ENCODE peak calls at places on chromosome 19, in six cellular contexts. B, K, M, O, W and R are unnamed samples.

GRCh38 chr19:994516-994915 is 5.7 kb upstream of the GRIN3B start:
- DNase-seq in O (no peak), W (no peak), B (no peak), M (no peak), K (no peak), R (no peak)

GRCh38 chr19:11279505-11280236 is 16.3 kb upstream of the TSPAN16 start:
- DNase-seq in O (peak; percentile 86), K (no peak), W (no peak), B (no peak), M (no peak), R (no peak)

GRCh38 chr19:39038098-39038497 is 5.7 kb upstream of the FBXO27 start:
- DNase-seq in K (peak; percentile 71), O (no peak), W (peak; percentile 61), B (no peak), M (peak; percentile 78), R (peak; percentile 99)

GRCh38 chr19:6161271-6161850 is 25.9 kb downstream of the ACSBG2 start:
- DNase-seq in B (peak; percentile 33), K (peak; percentile 13), M (peak; percentile 90), O (peak; percentile 52), W (peak; percentile 13), R (no peak)

GRCh38 chr19:32677657-32678056 is 2.0 kb downstream of the RGS9BP start:
- DNase-seq in K (no peak), O (no peak), M (no peak), B (no peak), W (no peak), R (no peak)

GRCh38 chr19:38030681-38031422 is 123.8 kb downstream of the SIPA1L3 start:
- DNase-seq in M (no peak), W (no peak), O (no peak), K (no peak), B (no peak), R (peak; percentile 48)

GRCh38 chr19:29785955-29786589 is 25.7 kb upstream of the CCNE1 start:
- DNase-seq in M (peak; percentile 32), O (no peak), W (no peak), K (no peak), B (no peak), R (no peak)

GRCh38 chr19:18789883-18790565 is 1.1 kb downstream of the COMP start:
- DNase-seq in M (peak; percentile 78), O (no peak), K (peak; percentile 69), W (no peak), B (peak; percentile 27), R (no peak)

GRCh38 chr19:18559685-18560084 is 2.0 kb downstream of the KXD1 start:
- DNase-seq in W (no peak), B (no peak), M (no peak), K (no peak), O (no peak), R (no peak)

GRCh38 chr19:50344661-50345318 is 15.6 kb upstream of the KCNC3 start:
- DNase-seq in O (peak; percentile 90), M (no peak), W (no peak), K (no peak), B (no peak), R (no peak)

GRCh38 chr19:48806818-48807589 is 3.8 kb downstream of the BCAT2 start:
- DNase-seq in O (no peak), K (peak; percentile 19), M (peak; percentile 75), W (peak; percentile 88), B (no peak), R (no peak)

GRCh38 chr19:10894911-10895213 is 23.5 kb downstream of the CARM1 start:
- DNase-seq in B (no peak), K (no peak), O (no peak), M (no peak), W (no peak), R (no peak)

GRCh38 chr19:40414536-40415535 is 1.7 kb upstream of the PRX start:
- DNase-seq in O (no peak), M (no peak), W (no peak), B (no peak), K (peak; percentile 12), R (no peak)

GRCh38 chr19:53897459-53897858 is 11.6 kb upstream of the CACNG7 start:
- DNase-seq in M (no peak), B (no peak), O (no peak), K (no peak), W (no peak), R (no peak)

GRCh38 chr19:6528544-6529121 is 2.2 kb upstream of the TNFSF9 start:
- DNase-seq in B (no peak), O (no peak), W (peak; percentile 60), M (peak; percentile 57), K (no peak), R (no peak)

GRCh38 chr19:32928806-32929205 is 43.0 kb downstream of the CEP89 start:
- DNase-seq in K (no peak), W (peak; percentile 35), M (no peak), B (no peak), O (no peak), R (peak; percentile 61)

GRCh38 chr19:58338825-58339558 is 12.2 kb downstream of the ZSCAN22 start:
- DNase-seq in O (no peak), W (no peak), K (no peak), M (peak; percentile 27), B (no peak), R (no peak)

GRCh38 chr19:14136509-14137281 is at the start of gene ASF1B:
- DNase-seq in W (peak; percentile 99), B (peak; percentile 97), O (peak; percentile 99), K (peak; percentile 98), M (peak; percentile 98), R (peak; percentile 94)

GRCh38 chr19:54357381-54357780 is 7.3 kb downstream of the LAIR1 start:
- DNase-seq in M (no peak), B (no peak), O (no peak), K (no peak), W (no peak), R (no peak)

GRCh38 chr19:16062789-16063188 is 13.5 kb upstream of the TPM4 start:
- DNase-seq in O (no peak), B (no peak), K (peak; percentile 73), W (no peak), M (peak; percentile 73), R (no peak)

GRCh38 chr19:709965-710714 is 1.4 kb downstream of the PALM start:
- DNase-seq in B (no peak), M (no peak), O (no peak), W (no peak), K (peak; percentile 55), R (no peak)

GRCh38 chr19:45564131-45564780 is 20.3 kb downstream of the OPA3 start:
- DNase-seq in K (no peak), W (no peak), O (no peak), B (peak; percentile 53), M (no peak), R (no peak)

GRCh38 chr19:13164370-13165090 is 14.3 kb downstream of the IER2 start:
- DNase-seq in O (no peak), W (peak; percentile 89), K (peak; percentile 84), B (peak; percentile 99), M (peak; percentile 53), R (peak; percentile 91)

GRCh38 chr19:16371540-16371986 is 46.9 kb downstream of the KLF2 start:
- DNase-seq in M (peak; percentile 80), W (no peak), B (no peak), K (no peak), O (peak; percentile 79), R (no peak)

GRCh38 chr19:32675720-32676185 is at the start of gene RGS9BP:
- DNase-seq in K (peak; percentile 88), O (no peak), B (no peak), W (peak; percentile 36), M (peak; percentile 61), R (peak; percentile 92)

GRCh38 chr19:6999938-7000732 is 21.1 kb downstream of the MBD3L2B start:
- DNase-seq in M (no peak), W (no peak), B (no peak), O (no peak), K (no peak), R (no peak)

GRCh38 chr19:44770550-44771257 is 7.0 kb upstream of the CBLC start:
- DNase-seq in O (peak; percentile 97), K (peak; percentile 94), M (peak; percentile 99), B (peak; percentile 90), W (peak; percentile 89), R (peak; percentile 99)

GRCh38 chr19:47274891-47275865 is 493 bp downstream of the INAFM1 start:
- DNase-seq in M (no peak), K (peak; percentile 60), W (no peak), B (no peak), O (no peak), R (no peak)
- TF ChIP-seq CHD2 in M (no peak), K (no peak), W (no peak), B (no peak), O (no peak), R (no peak)

GRCh38 chr19:31254611-31255010 is 94.6 kb downstream of the TSHZ3 start:
- DNase-seq in K (no peak), W (no peak), M (no peak), B (no peak), O (no peak), R (no peak)

GRCh38 chr19:31253816-31254551 is 95.3 kb downstream of the TSHZ3 start:
- DNase-seq in B (no peak), M (no peak), K (no peak), O (no peak), W (no peak), R (no peak)

GRCh38 chr19:31256601-31256990 is 92.6 kb downstream of the TSHZ3 start:
- DNase-seq in W (no peak), O (no peak), B (no peak), K (no peak), M (no peak), R (no peak)

GRCh38 chr19:31255863-31256600 is 93.2 kb downstream of the TSHZ3 start:
- DNase-seq in B (no peak), O (no peak), K (no peak), W (no peak), M (no peak), R (no peak)

GRCh38 chr19:31255174-31255862 is 93.9 kb downstream of the TSHZ3 start:
- DNase-seq in W (no peak), B (no peak), M (no peak), O (no peak), K (no peak), R (no peak)
- H3K27ac ChIP-seq in W (no peak overlapping the region), B (no peak overlapping the region), M (no peak overlapping the region), O (no peak overlapping the region), K (no peak overlapping the region), R (no peak overlapping the region)

GRCh38 chr19:41570639-41571112 is 5.3 kb upstream of the CEACAM21 start:
- DNase-seq in M (peak; percentile 76), O (no peak), B (peak; percentile 50), W (peak; percentile 59), K (peak; percentile 79), R (peak; percentile 85)
- TF ChIP-seq RAD21 in M (peak; percentile 75), O (peak; percentile 93), B (peak; percentile 93), W (peak; percentile 78), K (peak; percentile 79), R (peak; percentile 96)

GRCh38 chr19:2691951-2692350 is 10.5 kb downstream of the GNG7 start:
- DNase-seq in W (no peak), M (no peak), O (no peak), K (no peak), B (no peak), R (no peak)

GRCh38 chr19:2693492-2693891 is 9.0 kb downstream of the GNG7 start:
- DNase-seq in M (no peak), B (no peak), O (no peak), K (no peak), W (no peak), R (no peak)

GRCh38 chr19:2699413-2700142 is 2.9 kb downstream of the GNG7 start:
- DNase-seq in O (no peak), B (no peak), K (no peak), M (no peak), W (no peak), R (no peak)

GRCh38 chr19:2694196-2694595 is 8.3 kb downstream of the GNG7 start:
- DNase-seq in O (no peak), B (no peak), M (no peak), K (no peak), W (no peak), R (no peak)

GRCh38 chr19:2695288-2695866 is 7.1 kb downstream of the GNG7 start:
- DNase-seq in M (no peak), B (no peak), O (no peak), W (no peak), K (no peak), R (no peak)
- TF ChIP-seq CHD2 in M (no peak), B (no peak), O (no peak), W (no peak), K (no peak), R (no peak)